ENCODE peak calls at places on chromosome 11, in eight cellular contexts. P is Right ventricle myocardium inferior; L is stimulated activated CD8-positive, alpha-beta memory T cell treated with anti-CD3 and anti-CD28 coated beads, Interleukin-15, amount 100 ng/mL, for 24 hours; N is RWPE1; K is kidney tubule cell; E is hypothalamus; Q is fibroblast of pulmonary artery; D is iPS-NIHi11. Y is an unnamed sample.

GRCh38 chr11:3971756-3972404 is 116.4 kb downstream of the STIM1 start:
- DNase-seq in P (no peak), L (no peak), N (no peak), K (no peak), E (no peak), Q (no peak), D (no peak), Y (no peak)

GRCh38 chr11:88357323-88358039 is 19.9 kb upstream of the CTSC start:
- DNase-seq in P (peak), L (no peak), N (no peak), K (peak), E (no peak), Q (peak), D (no peak), Y (no peak)

GRCh38 chr11:2761131-2762030 is 61.6 kb upstream of the KCNQ1OT1 start:
- DNase-seq in P (peak), L (no peak), N (no peak), K (no peak), E (no peak), Q (no peak), D (no peak), Y (no peak)

GRCh38 chr11:66579017-66579606 is 10.7 kb upstream of the CTSF start:
- DNase-seq in P (peak), L (peak), N (peak), K (peak), E (peak), Q (peak), D (peak), Y (peak)

GRCh38 chr11:116420770-116421528 is 351.8 kb downstream of the BUD13 start:
- DNase-seq in P (no peak), L (no peak), N (peak), K (peak), E (no peak), Q (no peak), D (no peak), Y (peak)

GRCh38 chr11:101715281-101715680 is 131.5 kb upstream of the TRPC6 start:
- DNase-seq in P (no peak), L (no peak), N (no peak), K (no peak), E (no peak), Q (no peak), D (no peak), Y (no peak)

GRCh38 chr11:113114452-113115027 is 153.3 kb downstream of the NCAM1 start:
- DNase-seq in P (no peak), L (no peak), N (peak), K (peak), E (peak), Q (peak), D (peak), Y (no peak)

GRCh38 chr11:89458646-89459045 is 32.5 kb downstream of the NOX4 start:
- DNase-seq in P (no peak), L (no peak), N (no peak), K (peak), E (no peak), Q (no peak), D (no peak), Y (no peak)

GRCh38 chr11:64996710-64997380 is at the start of gene BATF2:
- DNase-seq in P (peak), L (no peak), N (peak), K (peak), E (peak), Q (peak), D (peak), Y (no peak)